ENCODE peak calls at places on chromosomes 7 and 10, in six cellular contexts. L is HTR-8/SVneo, W is GF-D8, J is non-pigmented ciliary epithelial cell, R is left cardiac atrium, K is D341Med. X is an unnamed sample.

GRCh38 chr7:79386688-79387422 is 66.6 kb downstream of the MAGI2 start:
- DNase-seq in L (peak; percentile 0), W (no peak), J (peak; percentile 63), R (no peak), K (no peak), X (no peak)

GRCh38 chr7:139570119-139570518 is 46.6 kb downstream of the CLEC2L start:
- DNase-seq in L (no peak), W (no peak), J (no peak), R (no peak), K (peak; percentile 48), X (no peak)

GRCh38 chr7:5455581-5456222 is 32.1 kb upstream of the TNRC18 start:
- DNase-seq in L (no peak), W (no peak), J (no peak), R (no peak), K (no peak), X (no peak)

GRCh38 chr7:108000875-108001758 is 1.8 kb downstream of the LAMB1 start:
- DNase-seq in L (no peak), W (no peak), J (no peak), R (peak; percentile 79), K (peak; percentile 80), X (no peak)

GRCh38 chr7:34198089-34198686 is 292.8 kb downstream of the BMPER start:
- DNase-seq in L (no peak), W (no peak), J (no peak), R (no peak), K (no peak), X (no peak)

GRCh38 chr7:96182424-96183158 is 139.3 kb downstream of the SLC25A13 start:
- DNase-seq in L (no peak), W (no peak), J (no peak), R (no peak), K (no peak), X (no peak)

GRCh38 chr7:44603208-44603607 is 3.2 kb upstream of the OGDH start:
- DNase-seq in L (no peak), W (no peak), J (no peak), R (no peak), K (no peak), X (no peak)

GRCh38 chr7:28685660-28686417 is 272.3 kb downstream of the TRIL start:
- DNase-seq in L (peak; percentile 90), W (peak; percentile 63), J (peak; percentile 98), R (peak; percentile 92), K (peak; percentile 38), X (peak; percentile 24)

GRCh38 chr7:127718325-127718724 is 66.3 kb downstream of the SND1 start:
- DNase-seq in L (no peak), W (no peak), J (no peak), R (no peak), K (no peak), X (no peak)

GRCh38 chr10:30534465-30535144 is 94.9 kb downstream of the LYZL2 start:
- DNase-seq in L (peak; percentile 76), W (peak; percentile 43), J (peak; percentile 32), R (peak; percentile 67), K (peak; percentile 82), X (peak; percentile 86)

GRCh38 chr10:132002004-132002403 is 20.3 kb upstream of the BNIP3 start:
- DNase-seq in L (no peak), W (no peak), J (no peak), R (no peak), K (no peak), X (no peak)

GRCh38 chr10:128011059-128011979 is 104.4 kb downstream of the PTPRE start:
- DNase-seq in L (peak; percentile 78), W (no peak), J (no peak), R (peak; percentile 85), K (peak; percentile 89), X (peak; percentile 88)

GRCh38 chr10:73858013-73858708 is 16.2 kb downstream of the CAMK2G start:
- DNase-seq in L (no peak), W (no peak), J (no peak), R (no peak), K (no peak), X (no peak)

GRCh38 chr7:12494354-12495024 is 76.0 kb upstream of the SCIN start:
- DNase-seq in L (no peak), W (no peak), J (no peak), R (no peak), K (no peak), X (no peak)

GRCh38 chr7:102993532-102994029 is 80.8 kb downstream of the LRRC17 start:
- DNase-seq in L (no peak), W (peak; percentile 96), J (no peak), R (no peak), K (no peak), X (no peak)

GRCh38 chr10:49091450-49092210 is 23.7 kb downstream of the VSTM4 start:
- DNase-seq in L (no peak), W (no peak), J (no peak), R (no peak), K (no peak), X (no peak)

GRCh38 chr7:74039337-74039736 is 11.4 kb downstream of the ELN start:
- DNase-seq in L (no peak), W (no peak), J (no peak), R (no peak), K (no peak), X (no peak)

GRCh38 chr10:63515002-63515763 is 6.0 kb upstream of the REEP3 start:
- DNase-seq in L (peak; percentile 32), W (peak; percentile 42), J (no peak), R (no peak), K (no peak), X (peak; percentile 35)

GRCh38 chr7:113521468-113521867 is 397.3 kb downstream of the PPP1R3A start:
- DNase-seq in L (no peak), W (no peak), J (peak; percentile 43), R (no peak), K (no peak), X (no peak)

GRCh38 chr7:154781369-154782303 is 221.3 kb downstream of the PAXIP1 start:
- DNase-seq in L (no peak), W (no peak), J (no peak), R (no peak), K (no peak), X (no peak)

GRCh38 chr7:7768977-7769376 is 50.6 kb upstream of the RPA3 start:
- DNase-seq in L (no peak), W (no peak), J (no peak), R (no peak), K (no peak), X (no peak)

GRCh38 chr7:20280475-20281351 is 50.0 kb upstream of the ITGB8 start:
- DNase-seq in L (no peak), W (no peak), J (peak; percentile 55), R (no peak), K (no peak), X (no peak)

GRCh38 chr7:94374231-94374630 is 20.5 kb upstream of the COL1A2 start:
- DNase-seq in L (peak; percentile 41), W (no peak), J (peak; percentile 84), R (peak; percentile 76), K (peak; percentile 39), X (no peak)

GRCh38 chr10:9126728-9127127 is 1072.2 kb downstream of the GATA3 start:
- DNase-seq in L (no peak), W (no peak), J (no peak), R (no peak), K (no peak), X (no peak)

GRCh38 chr10:30284860-30285594 is 64.1 kb downstream of the MTPAP start:
- DNase-seq in L (peak; percentile 27), W (peak; percentile 38), J (no peak), R (no peak), K (no peak), X (no peak)

GRCh38 chr7:17696422-17696821 is 243.9 kb downstream of the SNX13 start:
- DNase-seq in L (peak; percentile 44), W (no peak), J (no peak), R (peak; percentile 83), K (no peak), X (no peak)

GRCh38 chr7:113000316-113001020 is 86.2 kb downstream of the GPR85 start:
- DNase-seq in L (no peak), W (no peak), J (no peak), R (no peak), K (no peak), X (no peak)

GRCh38 chr10:15620304-15620703 is 99.4 kb downstream of the ITGA8 start:
- DNase-seq in L (no peak), W (no peak), J (no peak), R (no peak), K (no peak), X (no peak)

GRCh38 chr10:60123172-60123571 is 216.8 kb upstream of the CCDC6 start:
- DNase-seq in L (no peak), W (no peak), J (peak; percentile 55), R (no peak), K (no peak), X (no peak)

GRCh38 chr10:43610636-43611035 is 4.4 kb downstream of the ZNF485 start:
- DNase-seq in L (no peak), W (no peak), J (no peak), R (no peak), K (no peak), X (no peak)

GRCh38 chr10:78875932-78876331 is 192.8 kb upstream of the ZMIZ1 start:
- DNase-seq in L (no peak), W (no peak), J (no peak), R (no peak), K (no peak), X (peak; percentile 18)

GRCh38 chr10:124588736-124589451 is 127.3 kb downstream of the LHPP start:
- DNase-seq in L (peak; percentile 35), W (no peak), J (no peak), R (peak; percentile 41), K (no peak), X (no peak)

GRCh38 chr7:139362302-139362701 is 2.6 kb downstream of the LUC7L2 start:
- DNase-seq in L (peak; percentile 9), W (no peak), J (no peak), R (no peak), K (no peak), X (no peak)

GRCh38 chr10:51528527-51528926 is 170.9 kb downstream of the CSTF2T start:
- DNase-seq in L (no peak), W (no peak), J (no peak), R (no peak), K (no peak), X (no peak)

GRCh38 chr7:77674878-77675277 is 21.4 kb upstream of the RSBN1L start:
- DNase-seq in L (no peak), W (no peak), J (no peak), R (peak; percentile 35), K (no peak), X (no peak)

GRCh38 chr7:113548561-113548960 is 370.2 kb downstream of the PPP1R3A start:
- DNase-seq in L (no peak), W (no peak), J (no peak), R (no peak), K (no peak), X (no peak)

GRCh38 chr10:28293238-28294168 is 9.4 kb downstream of the MPP7 start:
- DNase-seq in L (no peak), W (no peak), J (no peak), R (no peak), K (peak; percentile 60), X (no peak)